ENCODE peak calls at places on chromosome 18, in four cellular contexts. D is SJSA1, J is GM23338, K is GM12864. H is an unnamed sample.

GRCh38 chr18:74278058-74278457 is 13.7 kb downstream of the CYB5A start:
- DNase-seq in D (no peak), J (no peak), K (no peak), H (peak; percentile 28)

GRCh38 chr18:69944434-69944833 is 3.2 kb downstream of the CD226 start:
- DNase-seq in D (no peak), J (peak; percentile 40), K (no peak), H (no peak)

GRCh38 chr18:37538526-37539205 is 26.9 kb downstream of the CELF4 start:
- DNase-seq in D (no peak), J (peak; percentile 41), K (no peak), H (no peak)

GRCh38 chr18:68735498-68736343 is 20.8 kb upstream of the TMX3 start:
- DNase-seq in D (no peak), J (peak; percentile 68), K (peak; percentile 25), H (peak; percentile 67)

GRCh38 chr18:21979759-21980158 is 189.6 kb upstream of the GATA6 start:
- DNase-seq in D (no peak), J (no peak), K (no peak), H (no peak)

GRCh38 chr18:52620926-52621439 is 281.0 kb downstream of the DCC start:
- DNase-seq in D (no peak), J (no peak), K (no peak), H (no peak)

GRCh38 chr18:70377317-70377799 is 88.5 kb downstream of the SOCS6 start:
- DNase-seq in D (no peak), J (no peak), K (no peak), H (no peak)

GRCh38 chr18:12420831-12421421 is 13.2 kb downstream of the PRELID3A start:
- DNase-seq in D (no peak), J (peak; percentile 87), K (no peak), H (peak; percentile 94)

GRCh38 chr18:58310517-58310916 is 266.5 kb downstream of the NEDD4L start:
- DNase-seq in D (no peak), J (peak; percentile 14), K (no peak), H (no peak)

GRCh38 chr18:55861266-55861665 is 273.3 kb upstream of the TCF4 start:
- DNase-seq in D (no peak), J (peak; percentile 52), K (no peak), H (peak; percentile 17)

GRCh38 chr18:9535430-9535972 is 60.2 kb downstream of the RALBP1 start:
- DNase-seq in D (peak; percentile 65), J (no peak), K (no peak), H (no peak)

GRCh38 chr18:59799383-59800015 is 100.3 kb upstream of the PMAIP1 start:
- DNase-seq in D (no peak), J (no peak), K (no peak), H (no peak)

GRCh38 chr18:79523221-79523737 is 127.5 kb downstream of the NFATC1 start:
- DNase-seq in D (peak; percentile 6), J (no peak), K (peak; percentile 26), H (no peak)

GRCh38 chr18:45365835-45366234 is 249.4 kb upstream of the SLC14A2 start:
- DNase-seq in D (no peak), J (no peak), K (no peak), H (peak; percentile 23)

GRCh38 chr18:62324917-62325805 is at the start of gene TNFRSF11A:
- DNase-seq in D (no peak), J (peak; percentile 81), K (no peak), H (peak; percentile 71)

GRCh38 chr18:58484989-58485962 is 143.6 kb downstream of the ALPK2 start:
- DNase-seq in D (no peak), J (peak; percentile 59), K (no peak), H (peak; percentile 66)

GRCh38 chr18:43022874-43023273 is 92.6 kb downstream of the RIT2 start:
- DNase-seq in D (no peak), J (no peak), K (no peak), H (no peak)

GRCh38 chr18:34758378-34758948 is 48.4 kb downstream of the DTNA start:
- DNase-seq in D (no peak), J (peak; percentile 50), K (no peak), H (no peak)

GRCh38 chr18:74898965-74899364 is 301.3 kb downstream of the ZNF407 start:
- DNase-seq in D (no peak), J (no peak), K (no peak), H (no peak)

GRCh38 chr18:6368017-6368416 is 46.7 kb downstream of the L3MBTL4 start:
- DNase-seq in D (no peak), J (no peak), K (no peak), H (no peak)

GRCh38 chr18:10822457-10822856 is 296.6 kb downstream of the NAPG start:
- DNase-seq in D (no peak), J (peak; percentile 48), K (no peak), H (no peak)

GRCh38 chr18:48534364-48534763 is 4.5 kb upstream of the CTIF start:
- DNase-seq in D (peak; percentile 89), J (no peak), K (no peak), H (no peak)

GRCh38 chr18:1012775-1013174 is 108.1 kb downstream of the ADCYAP1 start:
- DNase-seq in D (no peak), J (no peak), K (no peak), H (no peak)

GRCh38 chr18:24019641-24020331 is 5.2 kb downstream of the TTC39C start:
- DNase-seq in D (no peak), J (no peak), K (peak; percentile 90), H (no peak)

GRCh38 chr18:56789004-56789888 is 138.1 kb downstream of the WDR7 start:
- DNase-seq in D (no peak), J (peak; percentile 81), K (no peak), H (peak; percentile 69)

GRCh38 chr18:6271585-6271984 is 143.1 kb downstream of the L3MBTL4 start:
- DNase-seq in D (no peak), J (no peak), K (no peak), H (no peak)

GRCh38 chr18:36830141-36830495 is 1.2 kb downstream of the KIAA1328 start:
- DNase-seq in D (no peak), J (no peak), K (no peak), H (no peak)

GRCh38 chr18:79384151-79384807 is 11.5 kb upstream of the NFATC1 start:
- DNase-seq in D (peak; percentile 38), J (no peak), K (no peak), H (no peak)

GRCh38 chr18:47260138-47260923 is 8.9 kb upstream of the SKOR2 start:
- DNase-seq in D (no peak), J (peak; percentile 94), K (no peak), H (peak; percentile 71)

GRCh38 chr18:12049983-12050811 is 43.4 kb upstream of the ANKRD62 start:
- DNase-seq in D (no peak), J (no peak), K (peak; percentile 66), H (no peak)